ENCODE peak calls at places on chromosome 6, in four cellular contexts. Q, A, X and C are unnamed samples.

GRCh38 chr6:105204331-105204730 is 24.5 kb upstream of the POPDC3 start:
- DNase-seq in X (no peak), Q (peak), A (no peak), C (no peak)

GRCh38 chr6:163414367-163415175 is at the start of gene QKI:
- DNase-seq in A (no peak), X (peak), Q (peak), C (peak)

GRCh38 chr6:55875420-55875819 is at the start of gene BMP5:
- DNase-seq in A (no peak), Q (no peak), X (no peak), C (no peak)

GRCh38 chr6:775863-776262 is 82.9 kb upstream of the EXOC2 start:
- DNase-seq in Q (no peak), A (no peak), X (no peak), C (no peak)

GRCh38 chr6:39075010-39075738 is 26.6 kb downstream of the GLP1R start:
- DNase-seq in A (no peak), X (no peak), Q (no peak), C (no peak)

GRCh38 chr6:141610741-141611140 is 522.0 kb upstream of the GJE1 start:
- DNase-seq in Q (peak), A (no peak), X (no peak), C (peak)

GRCh38 chr6:22828179-22829062 is 259.1 kb downstream of the HDGFL1 start:
- DNase-seq in X (peak), Q (peak), A (no peak), C (peak)

GRCh38 chr6:124676033-124676432 is 286.2 kb upstream of the RNF217 start:
- DNase-seq in X (no peak), Q (peak), A (no peak), C (no peak)

GRCh38 chr6:28224131-28225055 is 682 bp upstream of the ZSCAN9 start:
- DNase-seq in Q (no peak), A (no peak), X (peak), C (no peak)

GRCh38 chr6:44734886-44735630 is 347.6 kb downstream of the CDC5L start:
- DNase-seq in Q (no peak), X (no peak), A (peak), C (no peak)

GRCh38 chr6:118894425-118895240 is 681 bp downstream of the ASF1A start:
- DNase-seq in Q (peak), A (no peak), X (peak), C (peak)

GRCh38 chr6:106163446-106163965 is 77.4 kb downstream of the PRDM1 start:
- DNase-seq in Q (peak), A (peak), X (no peak), C (no peak)

GRCh38 chr6:127205031-127205430 is 61.6 kb upstream of the RNF146 start:
- DNase-seq in X (no peak), A (no peak), Q (peak), C (no peak)

GRCh38 chr6:63527658-63528514 is 44.4 kb upstream of the LOC128125822 start:
- DNase-seq in X (no peak), Q (peak), A (no peak), C (peak)

GRCh38 chr6:35737413-35738211 is 780 bp downstream of the ARMC12 start:
- DNase-seq in X (peak), Q (peak), A (no peak), C (peak)

GRCh38 chr6:88492824-88493223 is 326.7 kb upstream of the CNR1 start:
- DNase-seq in Q (peak), X (peak), A (no peak), C (peak)

GRCh38 chr6:157761331-157761921 is 61.6 kb upstream of the SNX9 start:
- DNase-seq in Q (peak), A (peak), X (no peak), C (no peak)
- TF ChIP-seq MXI1 in Q (no peak), A (peak), X (no peak), C (no peak)

GRCh38 chr6:157946053-157946617 is 35.5 kb upstream of the SYNJ2 start:
- DNase-seq in Q (no peak), A (no peak), X (no peak), C (no peak)

GRCh38 chr6:157944983-157945931 is 36.4 kb upstream of the SYNJ2 start:
- DNase-seq in Q (peak), X (no peak), A (no peak), C (no peak)

GRCh38 chr6:157943964-157944283 is 37.7 kb upstream of the SYNJ2 start:
- DNase-seq in X (no peak), A (no peak), Q (no peak), C (no peak)

GRCh38 chr6:157943249-157943963 is 38.3 kb upstream of the SYNJ2 start:
- DNase-seq in Q (no peak), A (no peak), X (no peak), C (no peak)

DNA sequence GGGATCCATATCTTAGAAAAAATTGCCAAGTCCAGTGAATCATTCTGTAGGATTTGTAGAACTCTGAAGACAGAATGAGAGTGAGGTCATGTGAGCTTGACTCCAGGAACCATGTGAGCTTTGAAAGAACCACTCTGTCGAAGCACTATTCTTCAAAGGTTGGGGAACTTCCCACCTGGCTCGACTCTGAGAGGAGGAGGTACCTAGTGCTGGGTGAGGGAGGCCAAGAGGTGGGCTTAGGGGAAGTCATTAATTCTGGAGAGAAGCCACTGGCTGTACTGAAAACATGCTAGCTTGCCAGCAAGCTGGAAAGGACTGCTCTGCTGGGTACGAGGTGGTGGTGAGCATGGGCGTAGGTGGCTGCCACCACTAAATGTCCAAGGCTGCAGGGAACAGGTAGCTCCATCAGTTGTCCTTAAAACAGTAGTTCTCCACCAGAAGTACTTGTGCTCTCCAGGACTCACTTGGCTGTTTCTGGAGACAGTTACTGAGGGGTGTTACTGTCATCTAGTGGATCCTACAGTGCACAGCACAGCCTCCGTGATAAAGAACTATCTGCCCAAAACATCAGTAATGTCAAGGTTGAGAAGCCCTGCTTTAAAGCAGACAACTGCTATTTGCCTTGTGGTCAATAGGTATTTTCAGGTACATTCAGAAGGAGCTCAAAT is 34.7 kb upstream of the SYNJ2 start:
- DNase-seq in X (peak), Q (peak), A (peak), C (peak)
- TF ChIP-seq MXI1 in X (no peak), Q (no peak), A (no peak), C (no peak)

GRCh38 chr6:91590191-91590590 is 1003.3 kb upstream of the MAP3K7 start:
- DNase-seq in Q (no peak), X (no peak), A (no peak), C (no peak)
- TF ChIP-seq MXI1 in Q (no peak), X (no peak), A (no peak), C (no peak)

DNA sequence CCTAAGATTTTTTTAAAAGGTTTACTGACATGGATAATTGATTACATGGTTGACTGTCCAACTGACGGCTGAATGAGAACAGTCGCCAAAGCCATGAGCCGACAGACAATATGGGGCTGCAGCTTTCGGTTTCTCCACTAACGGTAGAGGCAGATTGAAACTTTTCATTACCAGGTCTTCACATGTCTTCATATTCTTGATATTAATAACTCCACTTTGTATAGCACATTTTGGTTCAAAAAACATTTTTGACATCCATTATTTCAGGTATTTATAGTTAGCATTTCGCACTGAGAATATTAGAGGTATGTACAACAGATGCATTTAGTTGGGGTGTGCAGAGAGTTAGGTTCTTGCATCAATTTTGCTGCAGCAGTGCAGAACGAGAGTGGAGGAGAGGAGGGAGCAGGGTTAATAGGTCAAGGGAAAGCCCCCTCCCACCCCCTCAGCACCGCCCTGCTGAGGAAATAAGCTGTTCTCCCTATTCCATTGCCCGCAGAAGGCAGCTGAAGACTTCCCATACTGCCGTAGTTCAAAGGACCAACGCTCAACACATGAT is 73.5 kb upstream of the ADTRP start:
- DNase-seq in X (no peak), Q (no peak), A (no peak), C (no peak)
- TF ChIP-seq MXI1 in X (no peak), Q (no peak), A (no peak), C (no peak)

GRCh38 chr6:137282253-137282652 is 63.1 kb upstream of the IFNGR1 start:
- DNase-seq in Q (no peak), A (no peak), X (no peak), C (no peak)

GRCh38 chr6:137272403-137272802 is 53.2 kb upstream of the IFNGR1 start:
- DNase-seq in A (no peak), X (no peak), Q (peak), C (no peak)

GRCh38 chr6:137283080-137283479 is 63.9 kb upstream of the IFNGR1 start:
- DNase-seq in A (no peak), Q (no peak), X (no peak), C (no peak)

GRCh38 chr6:137277971-137278602 is 58.9 kb upstream of the IFNGR1 start:
- DNase-seq in Q (peak), X (no peak), A (no peak), C (peak)
- TF ChIP-seq MXI1 in Q (no peak), X (no peak), A (no peak), C (no peak)

DNA sequence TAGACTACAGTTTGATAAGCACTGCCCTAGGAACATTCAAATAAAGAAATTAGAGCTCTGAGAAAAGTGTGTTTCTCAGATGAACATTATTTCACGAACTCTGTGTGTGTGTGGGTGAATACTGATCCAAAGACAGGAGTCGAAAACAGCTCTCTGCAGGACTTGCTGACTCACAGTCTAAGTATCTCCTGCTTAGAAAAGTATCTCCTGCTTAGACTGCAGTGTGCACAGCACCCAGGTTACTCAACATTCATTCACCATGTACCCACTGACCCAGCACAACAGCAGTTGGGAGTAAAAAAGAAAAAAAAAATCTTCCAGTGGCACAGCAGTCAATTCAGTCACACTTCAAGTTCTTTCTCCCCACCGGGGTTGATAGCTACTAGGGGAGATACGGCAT is 48.1 kb downstream of the GCLC start:
- DNase-seq in X (no peak), A (no peak), Q (peak), C (no peak)
- TF ChIP-seq MXI1 in X (no peak), A (no peak), Q (no peak), C (no peak)